ENCODE peak calls at places on chromosomes 13 and 19, in seven cellular contexts. Q, J, Z, Y, X, A and M are unnamed samples.

GRCh38 chr13:23695711-23696512 is 125.7 kb downstream of the TNFRSF19 start:
- DNase-seq in Q (no peak), J (no peak), Z (no peak), Y (no peak), X (peak), A (no peak), M (no peak)

GRCh38 chr19:13152356-13152853 is 2.2 kb downstream of the IER2 start:
- DNase-seq in Q (no peak), J (no peak), Z (no peak), Y (no peak), X (no peak), A (no peak), M (no peak)

GRCh38 chr13:34207334-34207733 is 389.4 kb downstream of the RFC3 start:
- DNase-seq in Q (peak), J (peak), Z (peak), Y (no peak), X (no peak), A (no peak), M (no peak)

GRCh38 chr13:52447354-52447753 is 3.1 kb downstream of the VPS36 start:
- DNase-seq in Q (no peak), J (no peak), Z (no peak), Y (no peak), X (peak), A (no peak), M (no peak)

GRCh38 chr13:83365723-83366122 is 516.6 kb downstream of the SLITRK1 start:
- DNase-seq in Q (no peak), J (no peak), Z (no peak), Y (no peak), X (no peak), A (no peak), M (no peak)

GRCh38 chr13:100528353-100528752 is 60.2 kb downstream of the GGACT start:
- DNase-seq in Q (no peak), J (no peak), Z (no peak), Y (no peak), X (no peak), A (no peak), M (no peak)

GRCh38 chr19:54415208-54415900 is at the start of gene TTYH1:
- DNase-seq in Q (no peak), J (no peak), Z (no peak), Y (no peak), X (no peak), A (peak), M (no peak)

GRCh38 chr13:39655569-39656324 is at the start of gene COG6:
- DNase-seq in Q (peak), J (peak), Z (peak), Y (peak), X (peak), A (peak), M (peak)

GRCh38 chr13:89474432-89474831 is 1803.3 kb downstream of the SLITRK5 start:
- DNase-seq in Q (no peak), J (no peak), Z (no peak), Y (no peak), X (no peak), A (no peak), M (no peak)

GRCh38 chr13:83372786-83373185 is 509.5 kb downstream of the SLITRK1 start:
- DNase-seq in Q (no peak), J (no peak), Z (no peak), Y (no peak), X (no peak), A (no peak), M (no peak)

GRCh38 chr13:27728271-27728670 is 64.0 kb upstream of the GSX1 start:
- DNase-seq in Q (no peak), J (no peak), Z (no peak), Y (no peak), X (no peak), A (no peak), M (no peak)

GRCh38 chr19:11754663-11755062 is 12.1 kb upstream of the ZNF441 start:
- DNase-seq in Q (no peak), J (no peak), Z (no peak), Y (no peak), X (no peak), A (no peak), M (no peak)

GRCh38 chr19:32750441-32751055 is 31.0 kb downstream of the TDRD12 start:
- DNase-seq in Q (no peak), J (no peak), Z (no peak), Y (no peak), X (no peak), A (no peak), M (no peak)

DNA sequence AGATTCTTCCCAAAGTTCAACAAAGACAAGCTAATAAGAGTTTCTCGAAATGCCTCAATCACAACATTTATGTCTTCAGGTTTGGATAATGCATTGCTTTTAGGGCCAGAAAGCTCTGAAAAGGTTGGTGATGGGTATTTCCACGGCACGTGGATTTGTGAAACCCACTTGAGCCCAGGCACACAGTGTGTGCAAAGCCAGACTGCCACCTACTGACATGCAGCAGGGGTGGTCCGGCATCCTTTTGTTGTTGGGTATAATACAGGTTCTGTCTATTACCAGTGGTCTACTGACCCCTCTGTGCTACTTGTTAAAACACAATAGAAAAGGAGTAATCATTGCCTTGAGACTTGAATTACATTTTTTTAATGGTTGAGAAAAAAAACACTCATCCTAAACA is 225.6 kb downstream of the RAP2A start:
- DNase-seq in Q (peak), J (no peak), Z (peak), Y (no peak), X (peak), A (no peak), M (peak)
- TF ChIP-seq CTCF in Q (peak), J (peak), Z (peak), Y (no peak), X (peak), A (peak), M (peak)

GRCh38 chr13:45472171-45472705 is 7.5 kb downstream of the COG3 start:
- DNase-seq in Q (peak), J (no peak), Z (no peak), Y (no peak), X (no peak), A (no peak), M (no peak)

GRCh38 chr13:45474584-45475454 is 10.1 kb downstream of the COG3 start:
- DNase-seq in Q (no peak), J (no peak), Z (no peak), Y (no peak), X (no peak), A (no peak), M (no peak)

GRCh38 chr13:45468676-45469075 is 3.9 kb downstream of the COG3 start:
- DNase-seq in Q (no peak), J (no peak), Z (no peak), Y (no peak), X (peak), A (no peak), M (no peak)

DNA sequence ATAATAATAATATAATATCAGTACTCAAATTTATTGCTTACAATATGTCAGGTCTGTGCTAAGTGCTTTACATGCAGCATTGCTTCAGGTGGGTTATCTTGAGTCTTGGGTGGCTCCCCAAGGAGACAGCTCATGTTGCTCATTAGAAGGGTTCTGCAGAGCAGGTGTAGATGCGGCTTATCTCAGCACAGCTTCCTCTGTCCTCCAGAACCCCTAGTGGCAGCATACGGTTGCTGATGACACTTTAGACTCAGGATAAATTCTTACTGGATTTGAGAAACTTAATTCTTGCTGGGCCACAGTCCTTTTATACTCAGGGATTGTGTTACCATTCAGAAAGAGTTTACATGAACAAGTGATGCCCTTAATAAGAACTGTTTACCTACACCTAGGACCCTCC is 8.9 kb downstream of the COG3 start:
- DNase-seq in Q (no peak), J (no peak), Z (peak), Y (no peak), X (peak), A (no peak), M (no peak)
- TF ChIP-seq CTCF in Q (peak), J (peak), Z (no peak), Y (no peak), X (peak), A (peak), M (no peak)

DNA sequence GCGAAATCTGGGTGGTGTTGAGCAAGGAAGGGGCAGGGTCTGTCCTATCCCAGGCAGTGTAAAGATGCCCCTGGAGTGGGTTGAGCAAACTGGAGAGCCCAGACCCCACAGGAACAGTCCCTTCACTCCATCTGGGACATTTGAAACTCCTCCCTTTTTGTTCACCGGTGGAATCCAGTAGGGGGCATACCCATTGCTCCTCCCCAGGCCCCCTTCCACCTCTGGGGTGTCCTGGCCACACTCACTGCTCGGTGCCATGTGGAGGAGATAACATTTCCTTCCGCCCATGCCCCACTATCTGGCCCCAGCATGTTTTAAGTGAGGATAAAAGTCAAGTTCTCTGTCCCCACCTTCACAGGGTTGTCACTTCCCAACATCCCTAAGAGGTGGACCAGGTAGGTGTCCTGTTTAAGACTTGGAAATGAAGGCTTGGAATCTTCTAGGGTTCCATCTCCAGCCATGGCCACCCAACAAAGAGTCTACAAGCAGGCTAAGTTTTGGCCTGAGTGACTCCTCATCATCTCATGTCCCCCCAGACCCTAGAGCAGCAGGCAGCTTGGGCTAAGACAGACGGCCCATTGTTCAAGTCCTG is 9.2 kb downstream of the ZNF526 start:
- DNase-seq in Q (no peak), J (no peak), Z (no peak), Y (no peak), X (no peak), A (no peak), M (no peak)
- TF ChIP-seq CTCF in Q (no peak), J (no peak), Z (no peak), Y (no peak), X (peak), A (no peak), M (no peak)

GRCh38 chr13:65613004-65613403 is 1617.1 kb downstream of the PCDH9 start:
- DNase-seq in Q (no peak), J (no peak), Z (no peak), Y (no peak), X (no peak), A (no peak), M (no peak)
- TF ChIP-seq CTCF in Q (peak), J (no peak), Z (peak), Y (no peak), X (peak), A (peak), M (peak)